ENCODE peak calls at places on chromosome 21, in five cellular contexts. U, F, T, M and P are unnamed samples.

GRCh38 chr21:41048141-41048540 is 119.8 kb upstream of the BACE2 start:
- DNase-seq in U (no peak), F (no peak), T (no peak), M (no peak), P (no peak)

GRCh38 chr21:44871576-44872265 is 1.8 kb downstream of the PTTG1IP start:
- DNase-seq in U (peak), F (peak), T (peak), M (no peak), P (peak)

GRCh38 chr21:45073301-45074047 is 906 bp upstream of the ADARB1 start:
- DNase-seq in U (peak), F (no peak), T (peak), M (peak), P (no peak)

GRCh38 chr21:39014751-39015150 is 168.5 kb downstream of the PSMG1 start:
- DNase-seq in U (no peak), F (no peak), T (peak), M (no peak), P (peak)

GRCh38 chr21:27631471-27631870 is 664.6 kb upstream of the ADAMTS5 start:
- DNase-seq in U (no peak), F (no peak), T (no peak), M (no peak), P (no peak)

GRCh38 chr21:37792046-37792445 is 124.2 kb downstream of the KCNJ6 start:
- DNase-seq in U (no peak), F (no peak), T (no peak), M (no peak), P (peak)

GRCh38 chr21:44083631-44084291 is 23.4 kb upstream of the PWP2 start:
- DNase-seq in U (no peak), F (no peak), T (no peak), M (no peak), P (no peak)

GRCh38 chr21:25103500-25104207 is 503.6 kb downstream of the MRPL39 start:
- DNase-seq in U (no peak), F (no peak), T (peak), M (no peak), P (peak)

GRCh38 chr21:39084073-39084472 is 99.2 kb downstream of the PSMG1 start:
- DNase-seq in U (no peak), F (no peak), T (no peak), M (no peak), P (no peak)

GRCh38 chr21:27571706-27572105 is 604.8 kb upstream of the ADAMTS5 start:
- DNase-seq in U (no peak), F (no peak), T (peak), M (no peak), P (peak)

GRCh38 chr21:34024382-34024693 is 49.0 kb upstream of the MRPS6 start:
- DNase-seq in U (no peak), F (no peak), T (no peak), M (no peak), P (no peak)

GRCh38 chr21:35159881-35160280 is 110.8 kb upstream of the RUNX1 start:
- DNase-seq in U (no peak), F (no peak), T (peak), M (no peak), P (peak)

GRCh38 chr21:35367558-35367957 is 318.5 kb upstream of the RUNX1 start:
- DNase-seq in U (no peak), F (no peak), T (no peak), M (no peak), P (no peak)

GRCh38 chr21:45030637-45031218 is 43.7 kb upstream of the ADARB1 start:
- DNase-seq in U (no peak), F (no peak), T (peak), M (no peak), P (peak)

GRCh38 chr21:37765501-37765900 is 150.8 kb downstream of the KCNJ6 start:
- DNase-seq in U (no peak), F (no peak), T (no peak), M (no peak), P (no peak)

GRCh38 chr21:41562101-41563000 is 54.4 kb upstream of the TMPRSS2 start:
- DNase-seq in U (no peak), F (no peak), T (peak), M (no peak), P (peak)

GRCh38 chr21:43923391-43923790 is 58.4 kb downstream of the AGPAT3 start:
- DNase-seq in U (no peak), F (no peak), T (peak), M (no peak), P (peak)

GRCh38 chr21:26388731-26389231 is 184.3 kb downstream of the CYYR1 start:
- DNase-seq in U (no peak), F (no peak), T (peak), M (no peak), P (peak)

GRCh38 chr21:45471229-45472052 is 66.5 kb downstream of the COL18A1 start:
- DNase-seq in U (no peak), F (no peak), T (peak), M (peak), P (peak)

GRCh38 chr21:19120591-19120990 is 717.0 kb upstream of the TMPRSS15 start:
- DNase-seq in U (no peak), F (no peak), T (no peak), M (no peak), P (no peak)

GRCh38 chr21:44995257-44995941 is 55.6 kb downstream of the SLX9 start:
- DNase-seq in U (no peak), F (peak), T (no peak), M (peak), P (no peak)

GRCh38 chr21:44699502-44700001 is 2.6 kb downstream of the KRTAP10-12 start:
- DNase-seq in U (no peak), F (no peak), T (no peak), M (no peak), P (no peak)

GRCh38 chr21:31340942-31341487 is 3.0 kb downstream of the TIAM1 start:
- DNase-seq in U (no peak), F (no peak), T (no peak), M (no peak), P (no peak)

GRCh38 chr21:41254090-41254700 is 62.4 kb upstream of the FAM3B start:
- DNase-seq in U (no peak), F (no peak), T (peak), M (no peak), P (no peak)

GRCh38 chr21:33703750-33704606 is 61.7 kb downstream of the ITSN1 start:
- DNase-seq in U (no peak), F (no peak), T (no peak), M (no peak), P (no peak)

GRCh38 chr21:27580276-27580675 is 613.4 kb upstream of the ADAMTS5 start:
- DNase-seq in U (no peak), F (no peak), T (peak), M (no peak), P (peak)

GRCh38 chr21:26055010-26055409 is 115.6 kb downstream of the APP start:
- DNase-seq in U (no peak), F (no peak), T (no peak), M (no peak), P (no peak)

GRCh38 chr21:44988607-44989537 is 49.0 kb downstream of the SLX9 start:
- DNase-seq in U (no peak), F (peak), T (no peak), M (peak), P (no peak)

GRCh38 chr21:39451332-39452206 is at the start of gene SH3BGR:
- DNase-seq in U (peak), F (no peak), T (no peak), M (peak), P (no peak)

GRCh38 chr21:33734326-33734725 is 92.0 kb downstream of the ITSN1 start:
- DNase-seq in U (no peak), F (no peak), T (no peak), M (no peak), P (no peak)

GRCh38 chr21:34996304-34997081 is 52.6 kb downstream of the RUNX1 start:
- DNase-seq in U (no peak), F (no peak), T (peak), M (no peak), P (peak)

GRCh38 chr21:39737376-39738000 is 7.5 kb upstream of the IGSF5 start:
- DNase-seq in U (no peak), F (no peak), T (no peak), M (no peak), P (no peak)

GRCh38 chr21:21897275-21897883 is 899.2 kb downstream of the NCAM2 start:
- DNase-seq in U (no peak), F (no peak), T (peak), M (no peak), P (peak)

GRCh38 chr21:45169682-45170081 is 95.3 kb downstream of the ADARB1 start:
- DNase-seq in U (no peak), F (no peak), T (no peak), M (no peak), P (no peak)

GRCh38 chr21:34552324-34553198 is 40.6 kb upstream of the KCNE1 start:
- DNase-seq in U (no peak), F (no peak), T (peak), M (no peak), P (peak)

GRCh38 chr21:43954042-43954441 is 58.1 kb upstream of the TRAPPC10 start:
- DNase-seq in U (no peak), F (no peak), T (no peak), M (peak), P (no peak)

GRCh38 chr21:45496968-45497845 is 45.0 kb downstream of the SLC19A1 start:
- DNase-seq in U (no peak), F (peak), T (no peak), M (peak), P (no peak)

GRCh38 chr21:35006771-35007170 is 42.3 kb downstream of the RUNX1 start:
- DNase-seq in U (no peak), F (no peak), T (no peak), M (no peak), P (no peak)

GRCh38 chr21:38486221-38486620 is 12.1 kb downstream of the ERG start:
- DNase-seq in U (no peak), F (peak), T (no peak), M (no peak), P (peak)

DNA sequence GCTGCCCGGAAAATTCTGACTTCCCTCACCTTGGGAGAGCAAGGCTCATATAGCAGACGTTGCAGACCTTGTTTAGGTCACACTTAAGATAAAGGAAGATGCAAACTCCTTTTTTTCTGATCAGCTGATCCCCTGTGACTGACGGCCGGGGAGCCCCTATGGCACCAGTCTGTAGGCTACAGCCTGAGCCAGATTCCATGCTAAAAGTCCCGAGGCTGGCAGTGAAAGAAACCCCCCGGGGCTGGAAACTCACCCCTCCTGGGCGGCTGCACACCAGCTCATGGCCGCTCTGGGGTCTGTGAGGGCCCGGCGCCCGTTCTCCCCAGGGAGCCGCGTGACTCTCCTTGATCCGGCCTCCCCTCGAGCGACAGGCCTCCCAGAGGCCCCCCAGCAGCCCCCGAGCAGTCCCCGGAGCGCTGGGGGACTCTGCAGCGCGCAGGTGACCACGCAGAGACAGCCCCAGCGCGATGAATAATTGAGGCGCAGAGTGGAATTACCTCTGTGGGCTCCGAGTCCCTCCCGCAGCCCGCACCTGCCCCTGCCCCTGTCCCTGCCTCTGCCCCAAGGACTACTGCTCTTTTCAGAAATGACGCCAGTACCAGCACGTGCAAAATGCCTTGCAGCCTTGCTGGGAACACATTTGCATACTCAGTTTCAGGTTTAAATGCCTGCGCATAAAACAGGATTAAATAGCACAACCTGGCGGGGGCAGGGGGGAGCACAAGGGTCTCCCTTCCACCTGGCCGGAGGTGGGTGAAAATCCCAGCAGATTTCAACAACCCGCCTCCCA is 62.6 kb upstream of the CLDN14 start:
- DNase-seq in U (peak), F (no peak), T (no peak), M (no peak), P (no peak)
- TF ChIP-seq CTCF in U (no peak), F (no peak), T (no peak), M (no peak), P (no peak)

DNA sequence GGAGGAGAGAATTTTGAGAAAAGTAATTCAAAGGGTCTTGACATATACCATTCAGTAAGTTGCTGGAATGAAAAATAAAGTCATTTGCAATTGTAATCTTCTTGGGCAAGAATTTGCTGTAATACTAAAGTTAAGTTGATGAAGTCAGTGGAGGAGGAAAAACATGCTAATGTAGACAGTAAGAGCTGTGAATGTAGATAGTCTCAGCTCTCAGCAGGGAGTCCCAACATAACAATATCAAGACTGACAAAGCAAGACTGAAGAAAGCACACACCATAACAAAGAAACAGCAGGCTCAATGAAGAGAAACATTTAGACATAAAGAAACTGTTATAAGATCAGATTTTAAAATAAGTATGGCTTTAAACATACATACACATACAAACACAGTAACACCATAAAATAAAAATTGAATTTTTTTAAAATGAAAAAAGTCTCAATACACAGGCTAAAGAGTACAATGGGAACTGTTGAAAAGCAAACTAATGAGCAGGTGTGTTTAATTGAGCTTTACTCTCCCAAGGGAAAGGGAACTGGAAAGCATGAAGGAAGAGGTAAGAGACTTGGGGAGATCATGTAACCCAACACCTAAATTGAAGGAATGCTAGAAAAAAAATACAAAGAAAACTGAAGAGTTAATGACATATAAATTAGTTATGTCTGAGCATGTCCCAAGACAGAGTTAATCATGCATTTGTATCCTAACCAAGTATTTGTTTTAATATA is 336.3 kb upstream of the NCAM2 start:
- DNase-seq in U (no peak), F (no peak), T (no peak), M (no peak), P (no peak)
- H3K4me3 ChIP-seq in U (no peak), F (no peak), T (no peak), M (no peak), P (no peak)

GRCh38 chr21:28779914-28780313 is 212.8 kb downstream of the LTN1 start:
- DNase-seq in U (no peak), F (no peak), T (no peak), M (no peak), P (no peak)

GRCh38 chr21:28776251-28776650 is 216.4 kb downstream of the LTN1 start:
- DNase-seq in U (no peak), F (no peak), T (peak), M (no peak), P (peak)

GRCh38 chr21:28783641-28784185 is 209.0 kb downstream of the LTN1 start:
- DNase-seq in U (no peak), F (no peak), T (no peak), M (peak), P (no peak)

GRCh38 chr21:28781602-28782274 is 210.9 kb downstream of the LTN1 start:
- DNase-seq in U (peak), F (no peak), T (peak), M (no peak), P (peak)
- TF ChIP-seq CTCF in U (peak), F (peak), T (peak), M (no peak), P (peak)

GRCh38 chr21:16305686-16306085 is 575.9 kb downstream of the USP25 start:
- DNase-seq in U (no peak), F (no peak), T (peak), M (no peak), P (no peak)
- H3K4me3 ChIP-seq in U (no peak), F (no peak), T (peak), M (no peak), P (peak)

GRCh38 chr21:14530574-14530973 is 15.5 kb downstream of the SAMSN1 start:
- DNase-seq in U (no peak), F (no peak), T (no peak), M (no peak), P (no peak)
- TF ChIP-seq CTCF in U (no peak), F (no peak), T (no peak), M (no peak), P (no peak)

DNA sequence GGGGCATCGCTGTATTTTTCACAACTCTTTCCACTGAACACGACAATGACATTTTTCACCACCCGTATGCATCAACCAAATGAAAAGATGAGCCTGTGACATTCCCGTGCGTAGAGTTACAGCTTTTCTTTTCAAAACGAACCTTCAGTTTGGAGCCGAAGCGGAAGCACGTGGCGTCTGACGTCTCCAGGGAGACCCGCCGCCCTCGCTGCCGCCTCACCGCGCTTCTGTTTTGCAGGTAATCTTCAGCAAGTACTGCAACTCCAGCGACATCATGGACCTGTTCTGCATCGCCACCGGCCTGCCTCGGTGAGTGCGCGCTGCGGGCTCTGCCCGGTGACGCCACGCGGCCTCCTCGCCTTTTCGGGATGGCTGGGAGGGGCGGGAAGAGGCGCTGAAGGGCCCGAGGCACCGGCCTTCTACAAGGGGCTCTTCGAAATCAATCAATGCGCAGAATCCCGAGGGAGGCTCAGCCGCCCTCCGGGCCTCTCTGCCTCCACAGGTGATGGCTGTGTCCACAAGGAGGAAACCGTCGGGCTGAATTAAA is 32.6 kb downstream of the PDE9A start:
- DNase-seq in U (no peak), F (peak), T (no peak), M (no peak), P (no peak)
- H3K4me3 ChIP-seq in U (no peak), F (no peak), T (no peak), M (no peak), P (no peak)

DNA sequence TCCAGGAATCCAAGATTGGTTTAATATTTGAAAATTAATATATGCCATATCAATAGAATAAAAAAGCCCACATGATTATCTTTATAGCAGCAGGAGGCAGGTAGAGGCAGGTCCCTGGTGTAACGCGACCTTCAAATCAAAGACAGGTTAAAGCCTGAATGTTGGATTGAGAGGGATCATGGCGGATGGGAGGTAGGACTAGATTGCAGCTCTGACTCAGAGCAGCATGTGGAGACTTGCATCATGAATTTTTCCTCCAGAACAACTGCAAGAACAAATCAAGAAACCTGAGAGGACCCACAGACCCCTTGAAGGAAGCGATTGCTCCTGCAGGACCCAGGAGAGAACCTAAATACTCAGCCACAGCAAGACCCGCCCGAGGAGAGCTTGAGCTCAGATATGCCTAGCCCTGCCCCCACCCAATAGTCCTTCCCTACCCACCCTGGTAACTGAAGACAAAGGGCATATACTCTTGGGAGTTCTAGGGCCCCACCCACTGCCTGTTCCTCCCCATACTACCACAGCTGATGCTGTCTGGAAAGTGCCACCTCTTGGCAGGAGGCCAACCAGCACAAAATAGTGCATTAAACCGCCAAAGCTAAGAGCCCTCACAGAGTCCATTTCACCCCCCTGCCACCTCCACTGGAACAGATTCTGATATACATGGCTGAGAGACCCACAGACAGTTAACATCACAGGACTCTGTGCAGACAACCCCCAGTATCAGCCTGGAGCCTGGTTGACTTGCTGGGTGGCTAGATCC is 19.5 kb downstream of the S100B start:
- DNase-seq in U (no peak), F (no peak), T (no peak), M (no peak), P (no peak)
- TF ChIP-seq CTCF in U (no peak), F (no peak), T (no peak), M (no peak), P (no peak)

GRCh38 chr21:32520885-32521735 is 64.2 kb downstream of the TCP10L start:
- DNase-seq in U (no peak), F (no peak), T (peak), M (peak), P (peak)
- H3K4me3 ChIP-seq in U (no peak), F (no peak), T (no peak), M (no peak), P (no peak)